ENCODE peak calls at places on chromosomes 12 and 14, in seven cellular contexts. One of them, this sample, is unnamed. For H3K4me1, the result is how much of the 10 kb centered on the place peaks cover.

GRCh38 chr14:80136358-80136757 is 74.9 kb downstream of the DIO2 start:
- DNase-seq in SK-N-SH: no peak
- DNase-seq in HepG2: no peak
- DNase-seq in HCT116: no peak
- DNase-seq in K562: no peak
- DNase-seq in GM12878: no peak
- DNase-seq in H1: no peak
- DNase-seq in this sample: no peak

GRCh38 chr12:122917508-122918227 is 21.7 kb upstream of the VPS37B start:
- DNase-seq in SK-N-SH: no peak
- DNase-seq in HepG2: peak
- DNase-seq in GM12878: no peak
- DNase-seq in K562: peak
- DNase-seq in HCT116: no peak
- DNase-seq in H1: no peak
- DNase-seq in this sample: no peak

GRCh38 chr14:51564460-51564859 is 87.2 kb upstream of the FRMD6 start:
- DNase-seq in GM12878: no peak
- DNase-seq in HepG2: no peak
- DNase-seq in HCT116: no peak
- DNase-seq in SK-N-SH: no peak
- DNase-seq in K562: no peak
- DNase-seq in H1: no peak
- DNase-seq in this sample: no peak

GRCh38 chr12:124426594-124427550 is 132.0 kb downstream of the RFLNA start:
- DNase-seq in K562: no peak
- DNase-seq in GM12878: no peak
- DNase-seq in SK-N-SH: no peak
- DNase-seq in H1: no peak
- DNase-seq in HCT116: no peak
- DNase-seq in HepG2: no peak
- DNase-seq in this sample: no peak

GRCh38 chr12:92467886-92468285 is 234.9 kb upstream of the PLEKHG7 start:
- DNase-seq in H1: no peak
- DNase-seq in K562: peak
- DNase-seq in HepG2: no peak
- DNase-seq in SK-N-SH: no peak
- DNase-seq in HCT116: no peak
- DNase-seq in GM12878: no peak
- DNase-seq in this sample: no peak

GRCh38 chr12:25155031-25155576 is 39.9 kb downstream of the DNAI7 start:
- DNase-seq in HepG2: peak
- DNase-seq in SK-N-SH: peak
- DNase-seq in GM12878: peak
- DNase-seq in H1: no peak
- DNase-seq in HCT116: peak
- DNase-seq in K562: peak
- DNase-seq in this sample: peak

GRCh38 chr12:5012337-5012736 is 31.3 kb upstream of the KCNA5 start:
- DNase-seq in K562: no peak
- DNase-seq in SK-N-SH: no peak
- DNase-seq in GM12878: no peak
- DNase-seq in HCT116: no peak
- DNase-seq in H1: no peak
- DNase-seq in HepG2: no peak
- DNase-seq in this sample: no peak

GRCh38 chr14:62532186-62532585 is 513.1 kb downstream of the KCNH5 start:
- DNase-seq in GM12878: no peak
- DNase-seq in H1: no peak
- DNase-seq in K562: no peak
- DNase-seq in HepG2: no peak
- DNase-seq in SK-N-SH: no peak
- DNase-seq in HCT116: no peak
- DNase-seq in this sample: no peak

GRCh38 chr12:52277486-52278245 is 3.2 kb downstream of the KRT86 start:
- DNase-seq in SK-N-SH: no peak
- DNase-seq in HepG2: no peak
- DNase-seq in K562: no peak
- DNase-seq in HCT116: no peak
- DNase-seq in H1: no peak
- DNase-seq in GM12878: no peak
- DNase-seq in this sample: no peak

GRCh38 chr14:24387014-24387355 is 11.8 kb upstream of the NYNRIN start:
- DNase-seq in H1: no peak
- DNase-seq in HCT116: no peak
- DNase-seq in GM12878: no peak
- DNase-seq in SK-N-SH: no peak
- DNase-seq in HepG2: no peak
- DNase-seq in K562: no peak
- DNase-seq in this sample: no peak

GRCh38 chr14:39232554-39233415 is 930 bp upstream of the MIA2 start:
- DNase-seq in H1: no peak
- DNase-seq in HepG2: peak
- DNase-seq in HCT116: no peak
- DNase-seq in K562: no peak
- DNase-seq in GM12878: no peak
- DNase-seq in SK-N-SH: no peak
- DNase-seq in this sample: no peak

GRCh38 chr14:91509083-91509877 is 830 bp downstream of the PPP4R3A start:
- DNase-seq in HepG2: peak
- DNase-seq in HCT116: no peak
- DNase-seq in K562: peak
- DNase-seq in SK-N-SH: peak
- DNase-seq in GM12878: no peak
- DNase-seq in H1: peak
- DNase-seq in this sample: no peak

GRCh38 chr12:50353869-50354593 is 42.4 kb downstream of the FAM186A start:
- DNase-seq in HepG2: no peak
- DNase-seq in K562: no peak
- DNase-seq in HCT116: no peak
- DNase-seq in H1: no peak
- DNase-seq in GM12878: no peak
- DNase-seq in SK-N-SH: no peak
- DNase-seq in this sample: no peak

GRCh38 chr12:77946541-77947021 is 115.9 kb downstream of the NAV3 start:
- DNase-seq in HepG2: no peak
- DNase-seq in HCT116: no peak
- DNase-seq in SK-N-SH: no peak
- DNase-seq in GM12878: no peak
- DNase-seq in K562: no peak
- DNase-seq in H1: no peak
- DNase-seq in this sample: no peak
- H3K4me1 ChIP-seq in HepG2: under half
- H3K4me1 ChIP-seq in HCT116: half or more
- H3K4me1 ChIP-seq in SK-N-SH: under half
- H3K4me1 ChIP-seq in GM12878: under half
- H3K4me1 ChIP-seq in K562: under half
- H3K4me1 ChIP-seq in H1: under half
- H3K4me1 ChIP-seq in this sample: under half

DNA sequence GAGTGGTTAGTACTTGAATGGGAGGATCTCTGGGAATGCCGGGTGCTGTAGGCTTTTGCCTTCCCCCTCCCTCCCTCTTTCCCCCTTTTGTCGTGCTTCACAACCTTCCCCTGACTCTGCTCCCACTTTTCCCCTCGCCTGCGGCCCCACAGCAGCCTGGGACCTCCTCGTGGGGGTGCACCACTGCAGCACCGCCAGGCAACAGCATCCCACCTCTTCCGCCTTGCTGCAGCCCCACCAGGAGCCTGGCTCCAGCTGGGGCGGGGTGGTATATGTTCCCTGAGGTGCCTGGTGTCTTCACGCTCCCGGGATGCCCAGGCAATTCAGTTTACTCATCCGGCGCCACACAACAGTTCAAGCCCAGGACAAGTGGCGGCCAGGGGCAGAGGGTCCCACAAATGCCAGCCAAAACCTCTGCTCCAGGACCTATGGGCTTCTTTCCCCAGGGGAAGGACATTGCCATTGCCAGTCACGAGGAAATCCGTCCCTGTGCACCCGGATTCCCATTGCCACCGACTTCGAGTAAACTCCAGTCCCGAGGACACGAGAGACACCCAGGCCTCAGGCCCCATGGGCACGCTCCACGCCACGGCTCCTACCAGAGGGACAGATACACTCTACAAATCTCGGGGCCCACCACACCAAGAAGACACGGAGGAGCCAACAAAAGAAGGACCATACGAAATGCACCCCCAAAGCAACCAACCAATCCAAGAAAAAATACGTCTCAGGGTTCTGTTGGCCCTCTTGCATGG is 181.7 kb downstream of the ALG10 start:
- DNase-seq in H1: no peak
- DNase-seq in GM12878: no peak
- DNase-seq in HepG2: no peak
- DNase-seq in SK-N-SH: no peak
- DNase-seq in K562: no peak
- DNase-seq in HCT116: no peak
- DNase-seq in this sample: no peak
- TF ChIP-seq YY1 in H1: no peak
- TF ChIP-seq YY1 in GM12878: no peak
- TF ChIP-seq YY1 in HepG2: no peak
- TF ChIP-seq YY1 in SK-N-SH: no peak
- TF ChIP-seq YY1 in K562: no peak
- TF ChIP-seq YY1 in HCT116: no peak
- TF ChIP-seq YY1 in this sample: no peak

GRCh38 chr12:15528666-15529065 is 206.4 kb downstream of the PTPRO start:
- DNase-seq in HepG2: no peak
- DNase-seq in K562: no peak
- DNase-seq in SK-N-SH: no peak
- DNase-seq in HCT116: no peak
- DNase-seq in GM12878: no peak
- DNase-seq in H1: no peak
- DNase-seq in this sample: no peak

GRCh38 chr12:15530361-15530760 is 208.1 kb downstream of the PTPRO start:
- DNase-seq in K562: no peak
- DNase-seq in GM12878: no peak
- DNase-seq in SK-N-SH: no peak
- DNase-seq in H1: no peak
- DNase-seq in HCT116: no peak
- DNase-seq in HepG2: no peak
- DNase-seq in this sample: no peak

GRCh38 chr12:15526033-15526432 is 203.7 kb downstream of the PTPRO start:
- DNase-seq in GM12878: peak
- DNase-seq in HCT116: peak
- DNase-seq in K562: no peak
- DNase-seq in H1: no peak
- DNase-seq in SK-N-SH: no peak
- DNase-seq in HepG2: no peak
- DNase-seq in this sample: no peak

GRCh38 chr12:15525414-15525813 is 203.1 kb downstream of the PTPRO start:
- DNase-seq in K562: no peak
- DNase-seq in HepG2: no peak
- DNase-seq in SK-N-SH: no peak
- DNase-seq in HCT116: no peak
- DNase-seq in H1: no peak
- DNase-seq in GM12878: no peak
- DNase-seq in this sample: no peak

GRCh38 chr12:15527201-15527782 is 205.0 kb downstream of the PTPRO start:
- DNase-seq in H1: peak
- DNase-seq in HCT116: peak
- DNase-seq in HepG2: peak
- DNase-seq in GM12878: no peak
- DNase-seq in SK-N-SH: no peak
- DNase-seq in K562: no peak
- DNase-seq in this sample: peak
- H3K9ac ChIP-seq in H1: no peak
- H3K9ac ChIP-seq in HCT116: no peak
- H3K9ac ChIP-seq in HepG2: no peak
- H3K9ac ChIP-seq in GM12878: no peak
- H3K9ac ChIP-seq in SK-N-SH: no peak
- H3K9ac ChIP-seq in K562: no peak
- H3K9ac ChIP-seq in this sample: no peak

DNA sequence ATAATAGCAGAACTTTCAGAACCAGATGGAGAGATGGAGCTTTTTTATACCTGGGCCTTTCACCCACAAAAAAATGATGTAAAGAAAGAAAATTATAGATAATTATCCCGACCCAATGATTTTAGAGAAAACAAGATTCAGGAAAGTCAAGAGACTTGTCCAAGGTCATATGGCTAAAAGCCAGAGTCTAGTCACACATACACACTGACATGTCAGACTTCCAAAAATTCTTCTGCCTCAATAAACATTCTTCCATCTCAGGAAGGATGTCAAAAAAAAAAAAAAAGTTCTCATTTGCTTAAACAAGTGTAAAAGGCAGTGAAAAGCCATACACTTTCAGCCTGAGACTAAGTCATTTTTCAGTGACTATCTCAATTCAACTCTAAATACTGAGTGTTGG is 116.0 kb downstream of the PRICKLE1 start:
- DNase-seq in HCT116: no peak
- DNase-seq in K562: no peak
- DNase-seq in SK-N-SH: no peak
- DNase-seq in H1: no peak
- DNase-seq in GM12878: no peak
- DNase-seq in HepG2: no peak
- DNase-seq in this sample: no peak
- H3K4me1 ChIP-seq in HCT116: under half
- H3K4me1 ChIP-seq in K562: under half
- H3K4me1 ChIP-seq in SK-N-SH: under half
- H3K4me1 ChIP-seq in H1: under half
- H3K4me1 ChIP-seq in GM12878: under half
- H3K4me1 ChIP-seq in HepG2: under half
- H3K4me1 ChIP-seq in this sample: under half

DNA sequence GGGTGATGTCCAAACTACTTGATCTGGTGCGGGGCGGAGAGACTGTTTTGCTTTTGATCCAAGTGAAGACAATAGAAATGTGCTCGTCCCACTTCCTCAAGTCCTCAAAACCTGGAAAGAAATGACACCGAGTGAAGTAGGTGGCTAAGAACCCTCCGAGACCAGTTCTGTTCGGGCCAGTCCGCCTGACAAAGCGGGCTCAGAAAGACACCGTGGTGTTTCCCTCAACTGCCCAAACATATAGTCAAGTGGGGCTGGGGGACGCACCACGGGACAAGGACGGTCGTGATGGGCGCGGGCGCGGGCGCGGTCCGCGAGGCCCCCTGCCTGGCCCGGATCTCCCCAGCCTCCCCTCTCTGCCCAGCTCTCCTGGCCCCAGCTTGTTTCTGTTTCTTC is 1.6 kb downstream of the PHLDA1 start:
- DNase-seq in GM12878: no peak
- DNase-seq in H1: no peak
- DNase-seq in HCT116: no peak
- DNase-seq in SK-N-SH: peak
- DNase-seq in K562: no peak
- DNase-seq in HepG2: no peak
- DNase-seq in this sample: no peak
- TF ChIP-seq YY1 in GM12878: no peak
- TF ChIP-seq YY1 in H1: no peak
- TF ChIP-seq YY1 in HCT116: no peak
- TF ChIP-seq YY1 in SK-N-SH: no peak
- TF ChIP-seq YY1 in K562: no peak
- TF ChIP-seq YY1 in HepG2: no peak
- TF ChIP-seq YY1 in this sample: no peak

GRCh38 chr12:95002754-95003153 is 743 bp downstream of the NDUFA12 start:
- DNase-seq in GM12878: no peak
- DNase-seq in HCT116: no peak
- DNase-seq in HepG2: no peak
- DNase-seq in SK-N-SH: no peak
- DNase-seq in H1: no peak
- DNase-seq in K562: no peak
- DNase-seq in this sample: no peak
- H3K9ac ChIP-seq in GM12878: peak
- H3K9ac ChIP-seq in HCT116: peak
- H3K9ac ChIP-seq in HepG2: peak
- H3K9ac ChIP-seq in SK-N-SH: peak
- H3K9ac ChIP-seq in H1: peak
- H3K9ac ChIP-seq in K562: peak
- H3K9ac ChIP-seq in this sample: peak

GRCh38 chr14:68931063-68931462 is 48.0 kb downstream of the ACTN1 start:
- DNase-seq in HCT116: no peak
- DNase-seq in K562: no peak
- DNase-seq in H1: no peak
- DNase-seq in SK-N-SH: no peak
- DNase-seq in GM12878: no peak
- DNase-seq in HepG2: no peak
- DNase-seq in this sample: no peak
- H3K4me1 ChIP-seq in HCT116: under half
- H3K4me1 ChIP-seq in K562: under half
- H3K4me1 ChIP-seq in H1: under half
- H3K4me1 ChIP-seq in SK-N-SH: under half
- H3K4me1 ChIP-seq in GM12878: under half
- H3K4me1 ChIP-seq in HepG2: half or more
- H3K4me1 ChIP-seq in this sample: under half